ENCODE peak calls at places on chromosome 18, in ten cellular contexts. J, H, W, P, T, E, U, G, N and C are unnamed samples.
A peak's percentile ranks its signal among the peaks of the same experiment; 100 is the strongest.

GRCh38 chr18:55781481-55781957 is 193.5 kb upstream of the TCF4 start:
- DNase-seq in J (no peak), H (peak; percentile 7), W (peak; percentile 35), P (no peak), T (no peak), E (peak; percentile 63), U (peak; percentile 63), G (peak; percentile 26), N (no peak), C (peak; percentile 15)

GRCh38 chr18:64668563-64668962 is 519.7 kb upstream of the LINC00305 start:
- DNase-seq in J (no peak), H (no peak), W (no peak), P (no peak), T (no peak), E (no peak), U (no peak), G (no peak), N (no peak), C (no peak)

GRCh38 chr18:7021994-7022840 is 95.4 kb downstream of the LAMA1 start:
- DNase-seq in J (no peak), H (peak; percentile 52), W (no peak), P (no peak), T (no peak), E (peak; percentile 49), U (no peak), G (no peak), N (no peak), C (no peak)

GRCh38 chr18:45962866-45963265 is 4.3 kb downstream of the EPG5 start:
- DNase-seq in J (no peak), H (no peak), W (no peak), P (no peak), T (no peak), E (no peak), U (no peak), G (no peak), N (no peak), C (no peak)

GRCh38 chr18:31401156-31402025 is 24.8 kb downstream of the DSG4 start:
- DNase-seq in J (no peak), H (peak; percentile 6), W (no peak), P (no peak), T (no peak), E (no peak), U (no peak), G (no peak), N (no peak), C (no peak)

GRCh38 chr18:74899554-74899953 is 301.9 kb downstream of the ZNF407 start:
- DNase-seq in J (no peak), H (no peak), W (peak; percentile 22), P (no peak), T (no peak), E (no peak), U (no peak), G (no peak), N (no peak), C (no peak)

GRCh38 chr18:24860978-24861680 is 400.7 kb downstream of the HRH4 start:
- DNase-seq in J (no peak), H (no peak), W (no peak), P (no peak), T (no peak), E (no peak), U (no peak), G (peak; percentile 18), N (no peak), C (no peak)

GRCh38 chr18:79784071-79784913 is 13.4 kb upstream of the KCNG2 start:
- DNase-seq in J (no peak), H (no peak), W (no peak), P (no peak), T (no peak), E (no peak), U (no peak), G (no peak), N (no peak), C (no peak)

GRCh38 chr18:40011201-40011600 is 1943.8 kb upstream of the PIK3C3 start:
- DNase-seq in J (no peak), H (no peak), W (no peak), P (no peak), T (no peak), E (no peak), U (no peak), G (no peak), N (no peak), C (no peak)

GRCh38 chr18:25648724-25649260 is 296.8 kb upstream of the ZNF521 start:
- DNase-seq in J (no peak), H (no peak), W (no peak), P (no peak), T (no peak), E (no peak), U (no peak), G (no peak), N (no peak), C (no peak)

GRCh38 chr18:46868171-46868921 is 49.0 kb downstream of the PIAS2 start:
- DNase-seq in J (no peak), H (no peak), W (no peak), P (no peak), T (no peak), E (no peak), U (no peak), G (no peak), N (no peak), C (no peak)

GRCh38 chr18:48589797-48590519 is 51.1 kb downstream of the CTIF start:
- DNase-seq in J (no peak), H (no peak), W (peak; percentile 77), P (no peak), T (no peak), E (no peak), U (peak; percentile 75), G (no peak), N (no peak), C (no peak)

GRCh38 chr18:10771053-10771709 is 245.4 kb downstream of the NAPG start:
- DNase-seq in J (no peak), H (no peak), W (no peak), P (no peak), T (no peak), E (no peak), U (no peak), G (no peak), N (no peak), C (peak; percentile 25)

GRCh38 chr18:48007955-48008701 is 77.7 kb upstream of the SMAD2 start:
- DNase-seq in J (no peak), H (peak; percentile 71), W (peak; percentile 69), P (no peak), T (no peak), E (peak; percentile 82), U (peak; percentile 69), G (peak; percentile 66), N (peak; percentile 19), C (peak; percentile 89)

GRCh38 chr18:3441290-3441689 is 8.7 kb upstream of the TGIF1 start:
- DNase-seq in J (no peak), H (no peak), W (no peak), P (no peak), T (no peak), E (peak; percentile 39), U (peak; percentile 37), G (no peak), N (no peak), C (no peak)
- TF ChIP-seq CTCF in J (no peak), H (peak; percentile 39), W (peak; percentile 55), P (no peak), T (no peak), E (no peak), U (peak; percentile 41), G (peak; percentile 32), N (peak; percentile 51), C (no peak)

DNA sequence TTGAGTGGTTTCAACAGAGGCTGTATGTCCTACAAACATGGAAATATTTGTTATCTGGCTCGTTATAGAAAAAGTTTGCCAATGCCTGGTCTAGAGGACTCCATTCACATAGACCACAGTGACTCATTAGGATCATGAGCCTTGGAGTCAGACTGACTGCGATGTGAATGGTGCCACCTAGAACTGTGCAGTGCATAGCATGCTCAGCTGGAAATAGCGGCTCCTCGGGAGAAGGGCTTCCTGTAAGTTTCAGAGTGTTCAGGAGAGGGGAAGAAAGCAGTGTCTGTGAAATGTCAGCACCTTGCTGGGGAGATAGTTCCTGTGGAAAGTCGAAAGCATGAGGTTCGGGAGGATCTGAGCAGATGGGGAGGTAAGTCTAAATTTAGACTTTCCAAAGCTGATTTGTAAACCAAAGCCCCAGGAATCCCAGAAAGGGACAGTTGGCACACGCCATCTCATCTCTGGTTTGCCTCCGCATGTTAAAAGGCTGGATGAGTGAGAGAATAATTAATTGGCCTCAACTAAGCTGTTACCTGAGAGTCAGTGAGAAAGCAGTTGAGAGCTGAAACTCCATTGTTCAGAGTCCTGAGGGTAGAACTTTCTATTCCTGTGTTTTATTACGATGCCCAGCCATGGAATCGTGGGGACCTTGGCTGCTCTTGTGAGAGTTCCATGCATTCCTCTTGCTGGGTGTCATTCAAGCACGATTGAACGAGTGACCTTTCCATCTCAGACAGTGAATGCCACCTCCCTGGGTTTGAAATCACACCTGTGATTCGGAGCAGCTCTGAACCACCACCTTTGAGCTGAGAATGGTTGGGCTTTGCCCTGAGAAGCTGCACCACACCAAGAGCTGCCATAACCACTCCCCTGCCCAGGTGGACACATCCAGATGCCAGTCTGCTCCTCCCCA is 99.5 kb downstream of the MAPK4 start:
- DNase-seq in J (no peak), H (peak; percentile 16), W (no peak), P (no peak), T (no peak), E (no peak), U (no peak), G (no peak), N (no peak), C (no peak)
- TF ChIP-seq CTCF in J (no peak), H (no peak), W (peak; percentile 33), P (no peak), T (no peak), E (no peak), U (no peak), G (no peak), N (no peak), C (no peak)

GRCh38 chr18:62586148-62586774 is 63.4 kb downstream of the ZCCHC2 start:
- DNase-seq in J (peak; percentile 55), H (peak; percentile 61), W (peak; percentile 78), P (peak; percentile 30), T (peak; percentile 57), E (peak; percentile 84), U (peak; percentile 84), G (peak; percentile 81), N (peak; percentile 15), C (peak; percentile 83)
- TF ChIP-seq CTCF in J (peak; percentile 70), H (peak; percentile 74), W (peak; percentile 93), P (peak; percentile 96), T (peak; percentile 20), E (peak; percentile 78), U (peak; percentile 93), G (peak; percentile 95), N (peak; percentile 68), C (peak; percentile 76)

DNA sequence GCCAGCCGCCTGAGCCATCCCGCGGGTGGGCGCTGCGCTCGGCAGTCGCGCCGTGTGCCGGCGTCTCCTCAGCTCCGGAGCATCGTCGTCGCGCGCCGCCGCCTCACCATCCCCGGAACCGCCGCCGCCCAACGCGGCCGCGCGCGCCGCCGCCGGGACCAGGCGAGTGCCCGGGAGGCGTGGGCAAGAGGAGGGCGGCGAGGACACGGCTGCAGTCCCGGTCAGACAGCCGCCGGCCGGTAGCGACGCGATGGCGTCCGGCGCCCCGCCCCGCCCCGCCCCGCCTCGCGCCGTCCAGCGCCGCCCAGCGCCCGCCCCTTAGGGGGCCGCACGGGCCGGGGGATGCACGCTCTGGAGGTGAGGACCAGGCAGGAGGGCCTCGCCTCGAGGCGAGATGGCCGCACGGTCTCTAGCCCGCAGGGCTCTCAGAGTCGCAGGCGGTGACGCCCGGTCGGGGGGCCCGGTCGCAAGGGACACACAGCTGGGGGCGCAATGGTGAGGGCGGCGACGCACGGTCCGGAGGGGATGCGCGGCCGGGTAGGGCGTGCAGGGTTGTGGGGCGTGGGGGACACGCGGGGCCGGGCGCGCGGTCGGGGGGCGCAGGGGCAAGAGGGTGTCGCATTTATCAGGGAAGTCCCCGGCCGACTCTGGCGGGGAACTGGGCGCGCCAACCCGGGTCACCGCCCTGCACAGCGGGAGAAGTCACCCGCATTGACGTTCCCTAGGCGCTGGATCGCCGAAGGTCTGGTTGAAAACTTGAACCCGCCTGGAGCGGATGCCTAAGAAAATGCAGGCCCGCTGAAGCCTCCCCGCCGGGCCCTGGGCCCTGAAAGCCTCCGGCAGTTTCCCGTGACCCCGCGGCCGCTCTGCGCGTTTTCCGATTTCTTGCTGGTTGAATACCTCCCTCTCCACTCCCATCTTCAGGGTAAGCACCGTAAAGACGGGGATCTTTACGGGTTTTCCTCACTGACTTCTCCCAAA is at the start of gene SPIRE1:
- DNase-seq in J (no peak), H (peak; percentile 22), W (peak; percentile 82), P (no peak), T (no peak), E (peak; percentile 68), U (peak; percentile 73), G (peak; percentile 58), N (peak; percentile 6), C (peak; percentile 87)
- TF ChIP-seq CTCF in J (no peak), H (no peak), W (no peak), P (peak; percentile 20), T (no peak), E (no peak), U (no peak), G (peak; percentile 15), N (no peak), C (no peak)